ENCODE peak calls at places on chromosomes 7 and 10, in six cellular contexts. One of them, this sample, is unnamed.

GRCh38 chr7:54546081-54546985 is 4.2 kb downstream of the VSTM2A start:
- DNase-seq in GM12878: no peak
- DNase-seq in SK-N-SH: peak
- DNase-seq in HepG2: peak
- DNase-seq in HCT116: no peak
- DNase-seq in K562: peak
- DNase-seq in this sample: peak

GRCh38 chr10:28139138-28139537 is 140.3 kb upstream of the ODAD2 start:
- DNase-seq in GM12878: no peak
- DNase-seq in SK-N-SH: no peak
- DNase-seq in HepG2: no peak
- DNase-seq in HCT116: peak
- DNase-seq in K562: no peak
- DNase-seq in this sample: no peak

GRCh38 chr7:137727413-137727812 is 119.4 kb downstream of the DGKI start:
- DNase-seq in GM12878: no peak
- DNase-seq in SK-N-SH: no peak
- DNase-seq in HepG2: no peak
- DNase-seq in HCT116: no peak
- DNase-seq in K562: no peak
- DNase-seq in this sample: no peak

GRCh38 chr10:28320799-28321198 is 17.9 kb upstream of the MPP7 start:
- DNase-seq in GM12878: no peak
- DNase-seq in SK-N-SH: no peak
- DNase-seq in HepG2: no peak
- DNase-seq in HCT116: no peak
- DNase-seq in K562: no peak
- DNase-seq in this sample: no peak

GRCh38 chr10:81920213-81920829 is 45.3 kb downstream of the NRG3 start:
- DNase-seq in GM12878: no peak
- DNase-seq in SK-N-SH: peak
- DNase-seq in HepG2: no peak
- DNase-seq in HCT116: no peak
- DNase-seq in K562: peak
- DNase-seq in this sample: peak

GRCh38 chr7:37853468-37853867 is 5.1 kb downstream of the NME8 start:
- DNase-seq in GM12878: no peak
- DNase-seq in SK-N-SH: peak
- DNase-seq in HepG2: peak
- DNase-seq in HCT116: peak
- DNase-seq in K562: peak
- DNase-seq in this sample: peak

GRCh38 chr10:17910144-17910789 is 41.5 kb upstream of the SLC39A12 start:
- DNase-seq in GM12878: peak
- DNase-seq in SK-N-SH: peak
- DNase-seq in HepG2: peak
- DNase-seq in HCT116: peak
- DNase-seq in K562: no peak
- DNase-seq in this sample: peak

GRCh38 chr7:135704074-135704473 is 23.9 kb downstream of the SLC13A4 start:
- DNase-seq in GM12878: no peak
- DNase-seq in SK-N-SH: no peak
- DNase-seq in HepG2: no peak
- DNase-seq in HCT116: no peak
- DNase-seq in K562: peak
- DNase-seq in this sample: no peak

GRCh38 chr7:116509982-116510579 is 10.5 kb downstream of the CAV2 start:
- DNase-seq in GM12878: no peak
- DNase-seq in SK-N-SH: no peak
- DNase-seq in HepG2: no peak
- DNase-seq in HCT116: no peak
- DNase-seq in K562: no peak
- DNase-seq in this sample: no peak

GRCh38 chr7:23293500-23294073 is 5.6 kb upstream of the MALSU1 start:
- DNase-seq in GM12878: no peak
- DNase-seq in SK-N-SH: no peak
- DNase-seq in HepG2: peak
- DNase-seq in HCT116: no peak
- DNase-seq in K562: no peak
- DNase-seq in this sample: no peak

GRCh38 chr10:58481569-58482109 is 31.0 kb upstream of the BICC1 start:
- DNase-seq in GM12878: no peak
- DNase-seq in SK-N-SH: no peak
- DNase-seq in HepG2: no peak
- DNase-seq in HCT116: no peak
- DNase-seq in K562: no peak
- DNase-seq in this sample: no peak

GRCh38 chr10:104643023-104643663 is 2.1 kb downstream of the SORCS3 start:
- DNase-seq in GM12878: no peak
- DNase-seq in SK-N-SH: no peak
- DNase-seq in HepG2: no peak
- DNase-seq in HCT116: no peak
- DNase-seq in K562: no peak
- DNase-seq in this sample: no peak
- TF ChIP-seq JUND in GM12878: no peak
- TF ChIP-seq JUND in SK-N-SH: no peak
- TF ChIP-seq JUND in HepG2: no peak
- TF ChIP-seq JUND in HCT116: no peak
- TF ChIP-seq JUND in K562: no peak
- TF ChIP-seq JUND in this sample: no peak

DNA sequence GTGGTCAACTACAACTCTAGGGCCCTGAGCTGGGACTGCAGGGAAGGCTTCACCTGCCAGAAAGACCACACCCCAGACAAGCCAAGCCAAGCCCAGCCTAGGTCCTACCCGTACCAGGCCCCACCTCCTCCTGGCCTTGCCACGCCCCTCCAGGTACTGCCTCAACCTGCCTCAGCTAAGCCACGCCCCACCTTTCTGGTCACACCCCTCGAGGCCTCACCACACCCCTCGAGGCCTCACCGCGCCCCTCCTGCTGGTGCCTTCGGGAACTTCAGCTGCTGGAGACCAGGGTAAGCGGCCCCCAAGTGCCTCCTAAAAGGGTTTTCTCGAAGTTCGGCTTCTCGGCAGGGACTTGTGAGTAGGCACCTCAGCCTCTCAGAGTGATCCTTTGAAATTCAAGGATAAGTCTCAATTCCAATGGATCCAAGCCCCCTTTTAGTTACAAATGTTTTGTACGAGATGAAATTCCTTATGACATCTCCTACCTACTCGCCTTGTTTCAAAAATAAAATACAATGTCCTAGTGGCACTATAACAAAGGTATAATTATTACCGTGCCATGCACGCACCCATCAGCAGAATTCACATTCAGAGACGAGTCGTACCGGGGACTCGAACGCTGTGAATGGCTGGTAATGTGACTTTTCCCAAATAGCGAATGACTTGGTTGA is 171.2 kb downstream of the ARHGAP21 start:
- DNase-seq in GM12878: no peak
- DNase-seq in SK-N-SH: peak
- DNase-seq in HepG2: peak
- DNase-seq in HCT116: peak
- DNase-seq in K562: peak
- DNase-seq in this sample: peak
- TF ChIP-seq JUND in GM12878: no peak
- TF ChIP-seq JUND in SK-N-SH: no peak
- TF ChIP-seq JUND in HepG2: no peak
- TF ChIP-seq JUND in HCT116: no peak
- TF ChIP-seq JUND in K562: no peak
- TF ChIP-seq JUND in this sample: no peak

GRCh38 chr7:157005456-157006204 is 4.8 kb downstream of the MNX1 start:
- DNase-seq in GM12878: no peak
- DNase-seq in SK-N-SH: peak
- DNase-seq in HepG2: no peak
- DNase-seq in HCT116: no peak
- DNase-seq in K562: no peak
- DNase-seq in this sample: no peak

GRCh38 chr7:157004839-157005455 is 5.5 kb downstream of the MNX1 start:
- DNase-seq in GM12878: no peak
- DNase-seq in SK-N-SH: peak
- DNase-seq in HepG2: no peak
- DNase-seq in HCT116: no peak
- DNase-seq in K562: no peak
- DNase-seq in this sample: no peak

GRCh38 chr7:157002819-157003421 is 7.5 kb downstream of the MNX1 start:
- DNase-seq in GM12878: no peak
- DNase-seq in SK-N-SH: peak
- DNase-seq in HepG2: no peak
- DNase-seq in HCT116: no peak
- DNase-seq in K562: no peak
- DNase-seq in this sample: no peak

GRCh38 chr7:157003445-157004049 is 6.9 kb downstream of the MNX1 start:
- DNase-seq in GM12878: no peak
- DNase-seq in SK-N-SH: peak
- DNase-seq in HepG2: no peak
- DNase-seq in HCT116: no peak
- DNase-seq in K562: no peak
- DNase-seq in this sample: no peak

GRCh38 chr7:157004050-157004838 is 6.2 kb downstream of the MNX1 start:
- DNase-seq in GM12878: no peak
- DNase-seq in SK-N-SH: peak
- DNase-seq in HepG2: no peak
- DNase-seq in HCT116: no peak
- DNase-seq in K562: no peak
- DNase-seq in this sample: no peak
- TF ChIP-seq JUND in GM12878: no peak
- TF ChIP-seq JUND in SK-N-SH: no peak
- TF ChIP-seq JUND in HepG2: no peak
- TF ChIP-seq JUND in HCT116: no peak
- TF ChIP-seq JUND in K562: no peak
- TF ChIP-seq JUND in this sample: no peak

GRCh38 chr10:35352508-35352907 is 16.2 kb downstream of the CCNY start:
- DNase-seq in GM12878: no peak
- DNase-seq in SK-N-SH: no peak
- DNase-seq in HepG2: no peak
- DNase-seq in HCT116: no peak
- DNase-seq in K562: no peak
- DNase-seq in this sample: no peak
- TF ChIP-seq JUND in GM12878: no peak
- TF ChIP-seq JUND in SK-N-SH: no peak
- TF ChIP-seq JUND in HepG2: no peak
- TF ChIP-seq JUND in HCT116: no peak
- TF ChIP-seq JUND in K562: no peak
- TF ChIP-seq JUND in this sample: no peak

GRCh38 chr7:9082203-9082602 is 648.8 kb downstream of the NXPH1 start:
- DNase-seq in GM12878: no peak
- DNase-seq in SK-N-SH: no peak
- DNase-seq in HepG2: no peak
- DNase-seq in HCT116: no peak
- DNase-seq in K562: no peak
- DNase-seq in this sample: no peak
- TF ChIP-seq JUND in GM12878: no peak
- TF ChIP-seq JUND in SK-N-SH: no peak
- TF ChIP-seq JUND in HepG2: no peak
- TF ChIP-seq JUND in HCT116: no peak
- TF ChIP-seq JUND in K562: no peak
- TF ChIP-seq JUND in this sample: no peak

GRCh38 chr7:82012453-82012852 is 242.6 kb upstream of the HGF start:
- DNase-seq in GM12878: no peak
- DNase-seq in SK-N-SH: no peak
- DNase-seq in HepG2: no peak
- DNase-seq in HCT116: no peak
- DNase-seq in K562: no peak
- DNase-seq in this sample: no peak
- TF ChIP-seq JUND in GM12878: no peak
- TF ChIP-seq JUND in SK-N-SH: no peak
- TF ChIP-seq JUND in HepG2: no peak
- TF ChIP-seq JUND in HCT116: no peak
- TF ChIP-seq JUND in K562: no peak
- TF ChIP-seq JUND in this sample: no peak

GRCh38 chr10:114916653-114917052 is 21.3 kb upstream of the TRUB1 start:
- DNase-seq in GM12878: no peak
- DNase-seq in SK-N-SH: no peak
- DNase-seq in HepG2: no peak
- DNase-seq in HCT116: no peak
- DNase-seq in K562: no peak
- DNase-seq in this sample: no peak
- TF ChIP-seq JUND in GM12878: no peak
- TF ChIP-seq JUND in SK-N-SH: no peak
- TF ChIP-seq JUND in HepG2: no peak
- TF ChIP-seq JUND in HCT116: no peak
- TF ChIP-seq JUND in K562: no peak
- TF ChIP-seq JUND in this sample: no peak

GRCh38 chr10:50625663-50626062 is 1.9 kb upstream of the SGMS1 start:
- DNase-seq in GM12878: no peak
- DNase-seq in SK-N-SH: peak
- DNase-seq in HepG2: no peak
- DNase-seq in HCT116: no peak
- DNase-seq in K562: no peak
- DNase-seq in this sample: no peak
- TF ChIP-seq JUND in GM12878: no peak
- TF ChIP-seq JUND in SK-N-SH: no peak
- TF ChIP-seq JUND in HepG2: no peak
- TF ChIP-seq JUND in HCT116: no peak
- TF ChIP-seq JUND in K562: no peak
- TF ChIP-seq JUND in this sample: no peak

DNA sequence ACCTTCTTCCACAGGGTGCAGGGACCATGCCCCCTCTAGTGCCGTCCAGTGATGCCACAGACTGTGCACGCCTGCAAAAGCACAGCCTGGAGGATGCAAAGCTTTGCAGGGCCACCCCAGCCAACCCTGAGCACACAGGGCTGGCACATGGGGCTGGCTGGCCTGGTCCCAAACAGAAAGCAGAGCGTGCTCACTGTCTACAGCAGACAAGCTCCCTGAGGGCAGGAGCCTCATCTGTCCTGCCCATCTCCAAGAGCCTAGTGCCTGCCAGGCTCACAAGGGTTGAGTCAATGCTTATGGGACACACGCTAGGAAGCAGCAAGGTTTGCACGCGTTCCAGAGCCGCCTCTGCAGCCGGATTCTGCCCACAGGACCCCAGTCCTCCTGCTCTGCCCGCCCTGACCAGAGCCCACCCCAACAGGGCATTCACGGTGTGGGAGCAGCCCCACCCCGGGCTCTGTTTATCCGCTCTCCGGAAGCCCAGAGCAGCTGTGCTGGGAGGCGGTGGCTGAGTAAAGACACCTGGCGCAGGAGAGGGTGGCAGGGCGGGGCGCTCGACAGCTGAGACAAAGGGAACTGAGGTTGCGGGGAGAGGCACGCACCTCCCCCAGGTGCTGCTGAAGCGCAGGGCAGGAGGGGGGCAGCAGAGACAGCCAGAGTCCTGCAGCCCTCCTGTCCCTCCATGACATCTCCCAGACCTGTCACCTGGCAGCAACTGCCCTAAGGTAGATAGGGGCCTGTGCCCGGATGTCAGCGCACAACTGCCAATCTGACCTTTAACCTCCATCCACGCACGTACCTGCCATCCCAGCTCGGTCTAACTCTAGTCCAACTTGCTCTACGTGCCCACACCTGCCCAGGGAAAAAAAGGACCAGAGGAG is 4.3 kb downstream of the KCNH2 start:
- DNase-seq in GM12878: no peak
- DNase-seq in SK-N-SH: no peak
- DNase-seq in HepG2: no peak
- DNase-seq in HCT116: no peak
- DNase-seq in K562: no peak
- DNase-seq in this sample: no peak
- TF ChIP-seq JUND in GM12878: no peak
- TF ChIP-seq JUND in SK-N-SH: no peak
- TF ChIP-seq JUND in HepG2: no peak
- TF ChIP-seq JUND in HCT116: no peak
- TF ChIP-seq JUND in K562: no peak
- TF ChIP-seq JUND in this sample: no peak